ENCODE peak calls at places on chromosomes 16 and 17, in five cellular contexts. One of them, this sample, is unnamed. For H3K36me3, the result is how much of the 10 kb centered on the place peaks cover.

GRCh38 chr17:52079496-52079895 is 79.0 kb downstream of the CA10 start:
- DNase-seq in brain microvascular endothelial cell: no peak
- DNase-seq in fibroblast of lung: no peak
- DNase-seq in GM23248: no peak
- DNase-seq in hepatocyte: no peak
- DNase-seq in this sample: no peak

GRCh38 chr17:9906616-9907015 is 1.5 kb upstream of the RCVRN start:
- DNase-seq in hepatocyte: no peak
- DNase-seq in fibroblast of lung: no peak
- DNase-seq in GM23248: no peak
- DNase-seq in brain microvascular endothelial cell: no peak
- DNase-seq in this sample: no peak

GRCh38 chr17:10021239-10021638 is 116.2 kb upstream of the RCVRN start:
- DNase-seq in GM23248: no peak
- DNase-seq in fibroblast of lung: no peak
- DNase-seq in brain microvascular endothelial cell: no peak
- DNase-seq in hepatocyte: peak
- DNase-seq in this sample: peak

GRCh38 chr17:48194097-48194550 is 86.6 kb downstream of the SNX11 start:
- DNase-seq in brain microvascular endothelial cell: peak
- DNase-seq in fibroblast of lung: peak
- DNase-seq in hepatocyte: no peak
- DNase-seq in GM23248: peak
- DNase-seq in this sample: no peak

GRCh38 chr17:30950669-30951399 is 20.0 kb upstream of the RNF135 start:
- DNase-seq in hepatocyte: peak
- DNase-seq in GM23248: peak
- DNase-seq in brain microvascular endothelial cell: peak
- DNase-seq in fibroblast of lung: peak
- DNase-seq in this sample: no peak

GRCh38 chr17:82059272-82060000 is 6.2 kb downstream of the DUS1L start:
- DNase-seq in brain microvascular endothelial cell: no peak
- DNase-seq in GM23248: no peak
- DNase-seq in hepatocyte: no peak
- DNase-seq in fibroblast of lung: no peak
- DNase-seq in this sample: no peak

GRCh38 chr17:7042507-7043194 is 1.2 kb downstream of the SLC16A11 start:
- DNase-seq in fibroblast of lung: no peak
- DNase-seq in GM23248: no peak
- DNase-seq in hepatocyte: no peak
- DNase-seq in brain microvascular endothelial cell: no peak
- DNase-seq in this sample: peak

GRCh38 chr17:18201108-18201507 is 17.5 kb downstream of the ALKBH5 start:
- DNase-seq in fibroblast of lung: no peak
- DNase-seq in hepatocyte: no peak
- DNase-seq in brain microvascular endothelial cell: no peak
- DNase-seq in GM23248: no peak
- DNase-seq in this sample: no peak

GRCh38 chr17:58605986-58606385 is 85.9 kb downstream of the TEX14 start:
- DNase-seq in fibroblast of lung: peak
- DNase-seq in GM23248: peak
- DNase-seq in hepatocyte: no peak
- DNase-seq in brain microvascular endothelial cell: no peak
- DNase-seq in this sample: no peak

GRCh38 chr16:81997738-81998137 is 13.5 kb downstream of the SDR42E1 start:
- DNase-seq in GM23248: peak
- DNase-seq in hepatocyte: peak
- DNase-seq in fibroblast of lung: peak
- DNase-seq in brain microvascular endothelial cell: peak
- DNase-seq in this sample: peak

GRCh38 chr16:84195201-84196093 is 4.5 kb downstream of the ADAD2 start:
- DNase-seq in brain microvascular endothelial cell: no peak
- DNase-seq in GM23248: no peak
- DNase-seq in fibroblast of lung: no peak
- DNase-seq in hepatocyte: peak
- DNase-seq in this sample: no peak

GRCh38 chr16:88967800-88968588 is 9.0 kb downstream of the CBFA2T3 start:
- DNase-seq in hepatocyte: no peak
- DNase-seq in brain microvascular endothelial cell: no peak
- DNase-seq in fibroblast of lung: no peak
- DNase-seq in GM23248: no peak
- DNase-seq in this sample: no peak

GRCh38 chr17:46916211-46916610 is 6.7 kb upstream of the GOSR2 start:
- DNase-seq in hepatocyte: no peak
- DNase-seq in brain microvascular endothelial cell: no peak
- DNase-seq in GM23248: peak
- DNase-seq in fibroblast of lung: peak
- DNase-seq in this sample: no peak

GRCh38 chr16:57661936-57662906 is 5.9 kb upstream of the ADGRG3 start:
- DNase-seq in GM23248: no peak
- DNase-seq in brain microvascular endothelial cell: no peak
- DNase-seq in hepatocyte: no peak
- DNase-seq in fibroblast of lung: no peak
- DNase-seq in this sample: no peak

GRCh38 chr16:48911700-48912099 is 301.7 kb upstream of the N4BP1 start:
- DNase-seq in hepatocyte: no peak
- DNase-seq in brain microvascular endothelial cell: no peak
- DNase-seq in fibroblast of lung: no peak
- DNase-seq in GM23248: peak
- DNase-seq in this sample: no peak

GRCh38 chr16:13935408-13935807 is 15.5 kb downstream of the ERCC4 start:
- DNase-seq in GM23248: no peak
- DNase-seq in brain microvascular endothelial cell: no peak
- DNase-seq in fibroblast of lung: no peak
- DNase-seq in hepatocyte: no peak
- DNase-seq in this sample: no peak

GRCh38 chr16:64428463-64428862 is 693.4 kb downstream of the CDH11 start:
- DNase-seq in GM23248: peak
- DNase-seq in fibroblast of lung: peak
- DNase-seq in brain microvascular endothelial cell: peak
- DNase-seq in hepatocyte: no peak
- DNase-seq in this sample: peak

GRCh38 chr16:56860226-56861020 is 4.6 kb upstream of the SLC12A3 start:
- DNase-seq in brain microvascular endothelial cell: no peak
- DNase-seq in hepatocyte: no peak
- DNase-seq in GM23248: no peak
- DNase-seq in fibroblast of lung: peak
- DNase-seq in this sample: peak

GRCh38 chr17:61489719-61490490 is 37.7 kb downstream of the TBX4 start:
- DNase-seq in hepatocyte: no peak
- DNase-seq in brain microvascular endothelial cell: no peak
- DNase-seq in GM23248: no peak
- DNase-seq in fibroblast of lung: no peak
- DNase-seq in this sample: no peak

GRCh38 chr16:996672-997071 is 15.1 kb downstream of the SOX8 start:
- DNase-seq in hepatocyte: no peak
- DNase-seq in fibroblast of lung: no peak
- DNase-seq in GM23248: no peak
- DNase-seq in brain microvascular endothelial cell: no peak
- DNase-seq in this sample: no peak

GRCh38 chr17:38719284-38719942 is 10.7 kb upstream of the CISD3 start:
- DNase-seq in fibroblast of lung: no peak
- DNase-seq in brain microvascular endothelial cell: no peak
- DNase-seq in GM23248: no peak
- DNase-seq in hepatocyte: no peak
- DNase-seq in this sample: no peak
- H3K36me3 ChIP-seq in fibroblast of lung: under half
- H3K36me3 ChIP-seq in brain microvascular endothelial cell: under half
- H3K36me3 ChIP-seq in GM23248: under half
- H3K36me3 ChIP-seq in hepatocyte: under half
- H3K36me3 ChIP-seq in this sample: under half

GRCh38 chr17:64449545-64449944 is 630 bp downstream of the MILR1 start:
- DNase-seq in GM23248: peak
- DNase-seq in brain microvascular endothelial cell: no peak
- DNase-seq in hepatocyte: no peak
- DNase-seq in fibroblast of lung: no peak
- DNase-seq in this sample: peak
- H3K27ac ChIP-seq in GM23248: peak
- H3K27ac ChIP-seq in brain microvascular endothelial cell: peak
- H3K27ac ChIP-seq in hepatocyte: no peak
- H3K27ac ChIP-seq in fibroblast of lung: peak
- H3K27ac ChIP-seq in this sample: no peak

DNA sequence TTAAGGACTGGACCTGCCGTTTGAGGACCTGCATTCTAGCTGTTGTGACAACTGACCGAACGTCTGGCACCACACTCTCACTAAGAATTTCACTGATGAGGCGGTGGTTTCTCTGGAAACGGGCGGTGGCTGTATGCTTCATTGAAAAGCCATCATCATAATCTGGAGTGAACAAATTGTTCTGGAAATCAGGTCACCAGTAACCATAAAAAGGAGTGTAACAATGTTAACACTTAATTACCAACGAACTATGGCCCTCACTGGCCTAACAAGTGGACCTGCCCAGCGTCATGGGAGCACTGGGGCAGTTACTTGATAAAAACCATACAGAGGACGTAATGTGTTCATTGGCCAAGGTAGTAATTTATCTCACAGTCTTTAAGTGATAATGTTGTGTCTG is 15.4 kb downstream of the SMARCE1 start:
- DNase-seq in fibroblast of lung: no peak
- DNase-seq in hepatocyte: no peak
- DNase-seq in GM23248: no peak
- DNase-seq in brain microvascular endothelial cell: no peak
- DNase-seq in this sample: no peak
- H3K36me3 ChIP-seq in fibroblast of lung: under half
- H3K36me3 ChIP-seq in hepatocyte: under half
- H3K36me3 ChIP-seq in GM23248: half or more
- H3K36me3 ChIP-seq in brain microvascular endothelial cell: half or more
- H3K36me3 ChIP-seq in this sample: half or more

GRCh38 chr17:57444632-57445031 is 188.3 kb downstream of the MSI2 start:
- DNase-seq in GM23248: no peak
- DNase-seq in hepatocyte: no peak
- DNase-seq in fibroblast of lung: no peak
- DNase-seq in brain microvascular endothelial cell: no peak
- DNase-seq in this sample: peak
- H3K27ac ChIP-seq in GM23248: no peak
- H3K27ac ChIP-seq in hepatocyte: peak
- H3K27ac ChIP-seq in fibroblast of lung: no peak
- H3K27ac ChIP-seq in brain microvascular endothelial cell: no peak
- H3K27ac ChIP-seq in this sample: no peak

GRCh38 chr16:23469814-23470213 is 16.8 kb upstream of the COG7 start:
- DNase-seq in GM23248: peak
- DNase-seq in hepatocyte: no peak
- DNase-seq in brain microvascular endothelial cell: no peak
- DNase-seq in fibroblast of lung: peak
- DNase-seq in this sample: no peak
- H3K36me3 ChIP-seq in GM23248: under half
- H3K36me3 ChIP-seq in hepatocyte: under half
- H3K36me3 ChIP-seq in brain microvascular endothelial cell: under half
- H3K36me3 ChIP-seq in fibroblast of lung: under half
- H3K36me3 ChIP-seq in this sample: half or more

DNA sequence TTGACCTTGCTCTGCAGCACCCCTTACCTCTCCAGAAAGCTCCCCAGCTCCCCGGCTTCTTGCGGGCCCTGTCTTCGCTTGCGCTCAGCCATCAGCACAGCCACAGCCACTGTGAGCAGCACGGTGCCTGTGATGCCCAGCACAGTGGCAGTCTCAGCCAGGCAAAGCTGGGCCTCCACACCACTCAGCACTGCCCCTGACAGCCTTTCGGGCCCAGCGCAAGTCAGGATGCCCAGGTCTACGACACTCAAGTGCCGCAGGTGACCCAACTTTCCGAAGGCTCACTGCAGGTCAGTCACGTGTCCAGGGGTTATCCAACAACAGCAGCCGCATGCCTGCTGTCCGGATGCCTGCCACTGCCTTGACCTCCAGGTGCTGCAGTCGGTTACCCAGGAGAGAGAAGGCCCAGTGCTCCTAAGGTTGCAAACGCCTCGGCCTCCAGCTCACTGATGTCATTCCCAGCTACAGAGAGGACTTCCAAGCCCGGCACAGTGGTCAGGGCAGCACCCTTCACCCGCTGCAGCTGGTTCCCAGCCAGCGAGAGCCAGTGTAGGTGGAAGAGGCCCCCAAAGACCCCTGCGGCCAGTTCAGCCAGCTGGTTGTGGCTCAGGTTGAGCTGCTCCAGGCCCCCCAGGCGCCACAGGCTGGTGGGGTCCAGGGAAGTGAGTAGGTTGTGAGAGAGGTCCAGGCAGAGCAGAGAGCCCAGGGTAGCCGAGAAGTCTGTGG is 8.9 kb upstream of the TMEM101 start:
- DNase-seq in fibroblast of lung: no peak
- DNase-seq in brain microvascular endothelial cell: no peak
- DNase-seq in GM23248: no peak
- DNase-seq in hepatocyte: no peak
- DNase-seq in this sample: no peak
- H3K27ac ChIP-seq in fibroblast of lung: no peak
- H3K27ac ChIP-seq in brain microvascular endothelial cell: no peak
- H3K27ac ChIP-seq in GM23248: no peak
- H3K27ac ChIP-seq in hepatocyte: no peak
- H3K27ac ChIP-seq in this sample: peak

DNA sequence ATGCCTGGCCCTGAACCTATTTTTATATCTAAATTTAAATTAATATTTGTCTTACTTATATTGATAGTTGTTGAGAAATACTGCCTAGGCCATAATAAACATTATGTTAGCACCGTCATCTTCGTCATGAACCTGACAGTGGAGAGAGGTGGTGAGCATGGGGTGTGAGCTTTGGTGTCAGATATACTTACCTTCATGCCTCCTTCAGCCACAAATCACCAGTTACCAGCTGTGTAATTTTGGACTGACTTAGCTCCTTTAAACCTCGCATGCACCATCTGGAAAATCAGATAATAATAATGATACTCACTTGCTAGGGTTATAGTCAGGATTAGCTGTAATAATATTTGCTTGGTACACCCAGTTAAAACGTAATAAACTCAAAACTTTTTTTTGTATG is 35.0 kb downstream of the SNX29 start:
- DNase-seq in brain microvascular endothelial cell: no peak
- DNase-seq in GM23248: no peak
- DNase-seq in hepatocyte: no peak
- DNase-seq in fibroblast of lung: no peak
- DNase-seq in this sample: no peak
- H3K36me3 ChIP-seq in brain microvascular endothelial cell: under half
- H3K36me3 ChIP-seq in GM23248: under half
- H3K36me3 ChIP-seq in hepatocyte: under half
- H3K36me3 ChIP-seq in fibroblast of lung: under half
- H3K36me3 ChIP-seq in this sample: under half